ENCODE peak calls at places on chromosome 20, in eight cellular contexts. E is stimulated activated CD4-positive, alpha-beta T cell treated with anti-CD3 and anti-CD28 coated beads, TNF-alpha, amount 100 ng/mL, for 1 hour; F is dermis blood vessel endothelial cell; Y is activated gamma-delta T cell treated with Interleukin-2 at 50 U/mL for 16 hours; J is CD8-positive, alpha-beta T cell; V is T-helper 1 cell; L is neuronal stem cell; D is NCI-H774. A is an unnamed sample.

GRCh38 chr20:53164072-53164471 is 191.9 kb downstream of the TSHZ2 start:
- DNase-seq in D (no peak), Y (no peak), L (no peak), V (no peak), E (no peak), F (no peak), J (no peak), A (no peak)

GRCh38 chr20:845226-845868 is 11.8 kb downstream of the FAM110A start:
- DNase-seq in V (no peak), E (no peak), F (no peak), D (no peak), Y (no peak), J (no peak), L (no peak), A (no peak)

GRCh38 chr20:21090112-21090737 is 15.9 kb downstream of the LINC00237 start:
- DNase-seq in V (no peak), Y (no peak), L (no peak), J (no peak), E (no peak), F (no peak), D (no peak), A (no peak)

GRCh38 chr20:26276811-26277210 is 580.2 kb upstream of the ZNF337 start:
- DNase-seq in D (no peak), E (no peak), V (no peak), Y (no peak), L (no peak), J (no peak), F (no peak), A (no peak)

GRCh38 chr20:24746351-24746685 is 202.8 kb upstream of the CST7 start:
- DNase-seq in D (no peak), E (no peak), L (no peak), Y (no peak), V (no peak), J (no peak), F (no peak), A (no peak)

GRCh38 chr20:3964719-3965118 is 50.6 kb downstream of the RNF24 start:
- DNase-seq in E (no peak), V (no peak), L (no peak), D (no peak), Y (no peak), F (no peak), J (no peak), A (no peak)

GRCh38 chr20:52410182-52410647 is 218.6 kb upstream of the ZFP64 start:
- DNase-seq in L (no peak), F (no peak), V (peak; percentile 48), E (peak; percentile 35), Y (peak; percentile 38), J (peak; percentile 71), D (no peak), A (no peak)

GRCh38 chr20:55605594-55605993 is 399.7 kb downstream of the CBLN4 start:
- DNase-seq in E (no peak), V (no peak), D (no peak), J (no peak), L (no peak), F (no peak), Y (no peak), A (no peak)

GRCh38 chr20:34921436-34921835 is 34.2 kb downstream of the GSS start:
- DNase-seq in Y (no peak), L (no peak), V (no peak), D (no peak), F (no peak), E (no peak), J (no peak), A (no peak)